ENCODE peak calls at places on chromosomes 1 and 21, in four cellular contexts. P is K562, G is endodermal cell, X is endothelial cell of umbilical vein. E is an unnamed sample.

GRCh38 chr1:91400133-91400725 is 4.4 kb downstream of the HFM1 start:
- DNase-seq in G (peak), X (no peak), P (no peak), E (no peak)

GRCh38 chr1:75614455-75615379 is 3.8 kb upstream of the SLC44A5 start:
- DNase-seq in P (peak), X (peak), G (peak), E (peak)

GRCh38 chr1:100710881-100711660 is 8.5 kb upstream of the VCAM1 start:
- DNase-seq in G (no peak), X (no peak), P (no peak), E (no peak)

GRCh38 chr1:196148367-196148970 is 459.8 kb downstream of the KCNT2 start:
- DNase-seq in X (peak), P (peak), G (no peak), E (no peak)

GRCh38 chr1:111959436-111959835 is 30.0 kb downstream of the KCND3 start:
- DNase-seq in X (no peak), P (peak), G (no peak), E (no peak)

GRCh38 chr1:201275266-201275666 is 8.0 kb upstream of the PKP1 start:
- DNase-seq in P (no peak), X (no peak), G (no peak), E (peak)

GRCh38 chr1:201676061-201676644 is 137.2 kb downstream of the NAV1 start:
- DNase-seq in G (peak), X (peak), P (peak), E (no peak)

GRCh38 chr21:15063821-15064575 is 802 bp downstream of the NRIP1 start:
- DNase-seq in P (peak), X (no peak), G (peak), E (peak)

GRCh38 chr1:54610048-54610447 is 13.3 kb downstream of the FAM151A start:
- DNase-seq in P (no peak), G (peak), X (no peak), E (no peak)

GRCh38 chr1:67732750-67733151 is 47.8 kb downstream of the GADD45A start:
- DNase-seq in P (peak), G (no peak), X (peak), E (no peak)

GRCh38 chr1:172208635-172209034 is 211.8 kb upstream of the C1orf105 start:
- DNase-seq in P (no peak), X (no peak), G (no peak), E (no peak)

GRCh38 chr1:24309762-24310485 is 9.2 kb upstream of the GRHL3 start:
- DNase-seq in G (no peak), P (no peak), X (no peak), E (no peak)

GRCh38 chr1:89999208-89999607 is 4.3 kb downstream of the ZNF326 start:
- DNase-seq in P (peak), G (no peak), X (no peak), E (no peak)

GRCh38 chr1:44970317-44970716 is 16.1 kb downstream of the EIF2B3 start:
- DNase-seq in X (peak), G (no peak), P (no peak), E (no peak)

GRCh38 chr1:25765152-25765909 is 34.7 kb upstream of the SELENON start:
- DNase-seq in P (no peak), X (peak), G (no peak), E (no peak)
- H3K9ac ChIP-seq in P (peak), X (no peak), G (no peak), E (no peak)

DNA sequence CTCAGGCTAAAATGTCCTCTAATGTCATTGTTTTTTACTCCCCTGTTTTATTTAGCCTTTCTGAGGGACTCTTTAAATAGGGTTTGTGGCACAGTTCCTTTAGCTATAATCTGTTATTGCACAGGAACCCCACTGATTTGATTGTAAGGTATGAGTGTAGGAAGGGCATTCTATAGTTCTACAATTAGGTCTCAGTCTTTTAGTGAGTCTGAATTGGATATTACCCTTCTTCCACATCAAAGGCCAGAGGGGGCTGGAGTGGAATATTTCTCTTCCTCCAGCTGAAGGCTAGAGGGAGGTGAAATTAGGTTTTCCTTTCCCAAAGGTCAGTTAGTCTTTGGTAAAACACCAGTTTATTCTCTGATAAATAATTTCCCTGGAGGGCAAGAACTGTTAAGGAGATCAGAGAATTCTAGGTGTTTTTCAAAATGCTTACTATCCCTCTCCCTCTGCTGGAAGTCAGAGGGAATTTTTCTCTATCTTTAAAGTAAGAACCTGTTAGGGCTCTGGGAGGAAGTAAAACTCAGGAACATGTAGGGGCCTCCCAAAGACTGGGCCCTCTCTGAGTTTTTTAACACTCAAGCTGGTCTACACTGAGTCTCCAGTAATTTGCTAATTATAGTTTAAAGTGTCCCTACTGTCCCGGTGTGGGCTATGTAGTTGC is 176.3 kb upstream of the ZNHIT6 start:
- DNase-seq in G (peak), X (peak), P (peak), E (no peak)
- TF ChIP-seq CTCF in G (peak), X (peak), P (no peak), E (peak)

GRCh38 chr1:22089134-22089571 is 36.6 kb downstream of the CDC42 start:
- DNase-seq in G (no peak), X (no peak), P (no peak), E (no peak)

GRCh38 chr1:22093513-22093912 is 41.0 kb downstream of the CDC42 start:
- DNase-seq in P (no peak), X (no peak), G (no peak), E (no peak)

GRCh38 chr1:22089787-22090186 is 37.3 kb downstream of the CDC42 start:
- DNase-seq in P (no peak), G (no peak), X (peak), E (no peak)
- H3K9ac ChIP-seq in P (no peak), G (no peak), X (peak), E (no peak)

GRCh38 chr1:55611123-55611522 is 396.0 kb upstream of the USP24 start:
- DNase-seq in P (no peak), X (no peak), G (no peak), E (no peak)
- TF ChIP-seq CTCF in P (no peak), X (no peak), G (no peak), E (no peak)

DNA sequence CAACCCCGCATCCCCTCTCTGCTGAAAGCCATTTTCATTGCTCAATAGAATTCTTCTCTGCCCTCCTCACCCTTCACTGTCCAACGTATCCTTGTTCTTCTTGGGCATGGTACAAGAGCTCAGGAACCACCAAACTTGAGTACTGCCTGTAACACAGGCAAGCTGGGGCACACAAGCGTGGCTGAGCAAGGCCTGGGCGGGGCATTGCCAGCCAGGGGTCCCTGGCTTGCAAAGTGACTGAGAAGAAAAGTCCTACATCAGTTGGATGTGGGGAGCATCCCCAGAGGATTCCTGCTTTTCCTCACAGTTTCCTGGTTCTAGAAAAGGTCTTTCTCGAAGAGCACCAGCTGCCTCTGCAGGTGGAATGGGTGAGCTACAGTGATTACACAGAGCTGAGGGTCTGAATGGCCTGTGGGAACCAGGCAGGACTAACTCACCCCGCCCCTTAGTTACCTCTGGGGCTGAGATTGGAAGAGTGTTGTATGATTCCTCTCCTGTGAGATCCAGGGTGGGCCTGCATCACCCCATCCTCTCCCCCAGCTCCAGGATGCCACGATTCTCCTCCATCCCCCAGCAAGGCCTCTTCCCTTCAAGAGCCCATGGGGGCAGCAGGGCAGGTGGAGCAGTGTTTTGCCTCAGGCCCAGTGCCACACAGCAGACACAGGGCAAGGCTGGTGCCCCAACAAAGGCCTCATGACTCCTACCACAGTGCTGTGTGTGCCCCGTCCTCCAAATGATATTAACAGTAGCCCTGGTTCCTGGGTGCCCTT is 121.9 kb downstream of the MATN1 start:
- DNase-seq in X (no peak), G (peak), P (no peak), E (peak)
- H3K9ac ChIP-seq in X (no peak), G (no peak), P (no peak), E (no peak)

GRCh38 chr1:199041173-199041914 is 402.5 kb downstream of the PTPRC start:
- DNase-seq in X (no peak), P (no peak), G (no peak), E (no peak)

GRCh38 chr1:199044191-199044590 is 405.4 kb downstream of the PTPRC start:
- DNase-seq in P (no peak), G (no peak), X (no peak), E (no peak)

GRCh38 chr1:199042193-199042592 is 403.4 kb downstream of the PTPRC start:
- DNase-seq in X (no peak), G (no peak), P (no peak), E (no peak)

GRCh38 chr1:199046618-199047017 is 407.8 kb downstream of the PTPRC start:
- DNase-seq in G (no peak), P (no peak), X (no peak), E (no peak)
- TF ChIP-seq CTCF in G (no peak), P (no peak), X (no peak), E (no peak)

E was measured in colonic mucosa.